ENCODE peak calls at places on chromosomes 11 and 22, in eight cellular contexts. W is Right ventricle myocardium superior; Q is stimulated activated CD4-positive, alpha-beta T cell treated with anti-CD3 and anti-CD28 coated beads, Interleukin-1b, Interleukin-23, amount 100 ng/mL, for 1 hour; H is kidney tubule cell; B is ascending aorta; U is AG09309; Z is GM13976; D is stimulated activated CD8-positive, alpha-beta memory T cell treated with anti-CD3 and anti-CD28 coated beads, Interleukin-2, amount 100 ng/mL, for 48 hours. X is an unnamed sample.

GRCh38 chr11:282630-283360 is 4.6 kb downstream of the NLRP6 start:
- DNase-seq in W (peak), Q (no peak), H (no peak), B (no peak), U (no peak), Z (peak), D (no peak), X (no peak)

GRCh38 chr11:128938156-128938885 is 4.3 kb downstream of the TP53AIP1 start:
- DNase-seq in W (no peak), Q (no peak), H (peak), B (no peak), U (no peak), Z (no peak), D (no peak), X (no peak)

GRCh38 chr22:50529416-50530279 is at the start of gene TYMP:
- DNase-seq in W (peak), Q (no peak), H (peak), B (no peak), U (no peak), Z (peak), D (no peak), X (no peak)

GRCh38 chr11:132972565-132972964 is 559.7 kb downstream of the OPCML start:
- DNase-seq in W (no peak), Q (no peak), H (no peak), B (no peak), U (no peak), Z (no peak), D (no peak), X (no peak)

GRCh38 chr22:25134028-25134427 is 65.6 kb upstream of the CRYBB3 start:
- DNase-seq in W (no peak), Q (no peak), H (no peak), B (no peak), U (no peak), Z (no peak), D (no peak), X (no peak)

GRCh38 chr11:126090452-126090851 is 27.8 kb upstream of the CDON start:
- DNase-seq in W (no peak), Q (no peak), H (no peak), B (no peak), U (no peak), Z (no peak), D (no peak), X (no peak)

GRCh38 chr11:69027704-69028372 is 14.8 kb upstream of the MRGPRF start:
- DNase-seq in W (no peak), Q (no peak), H (no peak), B (no peak), U (no peak), Z (no peak), D (no peak), X (no peak)

GRCh38 chr11:68889948-68890446 is 13.6 kb downstream of the MRPL21 start:
- DNase-seq in W (peak), Q (no peak), H (no peak), B (no peak), U (peak), Z (no peak), D (peak), X (no peak)

GRCh38 chr22:38753894-38754246 is 1.9 kb downstream of the SUN2 start:
- DNase-seq in W (no peak), Q (no peak), H (peak), B (no peak), U (no peak), Z (no peak), D (no peak), X (no peak)

GRCh38 chr11:122897606-122898210 is 15.1 kb downstream of the JHY start:
- DNase-seq in W (no peak), Q (no peak), H (peak), B (no peak), U (peak), Z (no peak), D (no peak), X (no peak)

GRCh38 chr11:73221451-73221850 is 3.4 kb downstream of the P2RY2 start:
- DNase-seq in W (no peak), Q (no peak), H (no peak), B (peak), U (no peak), Z (no peak), D (no peak), X (no peak)

GRCh38 chr22:45842141-45842831 is 134.7 kb downstream of the WNT7B start:
- DNase-seq in W (no peak), Q (no peak), H (peak), B (no peak), U (peak), Z (no peak), D (no peak), X (no peak)

GRCh38 chr11:19828382-19829108 is 115.9 kb downstream of the NAV2 start:
- DNase-seq in W (no peak), Q (no peak), H (peak), B (no peak), U (no peak), Z (no peak), D (no peak), X (no peak)

GRCh38 chr11:119480375-119481020 is 57.5 kb upstream of the THY1 start:
- DNase-seq in W (no peak), Q (no peak), H (no peak), B (no peak), U (no peak), Z (no peak), D (no peak), X (no peak)

GRCh38 chr22:40021401-40022000 is 26.7 kb downstream of the FAM83F start:
- DNase-seq in W (no peak), Q (no peak), H (no peak), B (no peak), U (no peak), Z (no peak), D (no peak), X (no peak)

GRCh38 chr11:121566279-121567168 is 113.8 kb upstream of the SORL1-AS1 start:
- DNase-seq in W (no peak), Q (no peak), H (no peak), B (no peak), U (no peak), Z (no peak), D (no peak), X (no peak)